ENCODE peak calls at places on chromosomes 4 and X, in nine cellular contexts. B, U, F, A, M, N, S, G and T are unnamed samples.

GRCh38 chr4:101843054-101843453 is 52.5 kb downstream of the BANK1 start:
- DNase-seq in G (no peak), M (no peak), A (no peak), S (no peak), B (no peak), U (no peak), F (no peak), N (no peak), T (no peak)

GRCh38 chr4:53463340-53463739 is 85.9 kb downstream of the FIP1L1 start:
- DNase-seq in U (no peak), A (no peak), M (no peak), N (no peak), G (no peak), F (no peak), S (no peak), B (no peak), T (no peak)

GRCh38 chrX:134025986-134026731 is 40.8 kb upstream of the GPC3 start:
- DNase-seq in S (no peak), U (no peak), A (no peak), M (no peak), N (no peak), F (no peak), B (no peak), G (no peak), T (no peak)

GRCh38 chr4:168453146-168453545 is 27.1 kb downstream of the DDX60L start:
- DNase-seq in N (no peak), S (no peak), U (no peak), F (no peak), M (no peak), G (no peak), A (no peak), B (no peak), T (no peak)

GRCh38 chrX:44462851-44463250 is 79.8 kb downstream of the FUNDC1 start:
- DNase-seq in N (peak; percentile 10), F (no peak), S (no peak), B (no peak), U (no peak), A (peak; percentile 4), G (no peak), M (peak; percentile 15), T (no peak)

GRCh38 chr4:83454626-83455025 is 997 bp downstream of the HELQ start:
- DNase-seq in B (peak; percentile 1), M (peak; percentile 20), G (no peak), F (no peak), A (peak; percentile 31), S (no peak), N (peak; percentile 36), U (no peak), T (no peak)

GRCh38 chr4:76960014-76960413 is 10.5 kb downstream of the SEPTIN11 start:
- DNase-seq in S (no peak), N (peak; percentile 46), G (no peak), M (no peak), B (no peak), A (no peak), U (no peak), F (no peak), T (no peak)

GRCh38 chr4:99887837-99888236 is 6.4 kb downstream of the LAMTOR3 start:
- DNase-seq in F (no peak), A (peak; percentile 25), B (no peak), S (no peak), M (peak; percentile 37), G (no peak), N (peak; percentile 62), U (no peak), T (no peak)

GRCh38 chr4:10460313-10461047 is 3.3 kb upstream of the ZNF518B start:
- DNase-seq in M (no peak), N (no peak), F (no peak), U (no peak), G (no peak), B (peak; percentile 14), S (no peak), A (no peak), T (no peak)

GRCh38 chr4:184573701-184574100 is 75.5 kb downstream of the CASP3 start:
- DNase-seq in G (no peak), F (no peak), N (peak; percentile 10), A (no peak), U (no peak), S (no peak), B (no peak), M (peak; percentile 7), T (no peak)

GRCh38 chrX:132737743-132738142 is 220.7 kb downstream of the HS6ST2 start:
- DNase-seq in A (no peak), G (no peak), B (peak; percentile 38), M (no peak), S (no peak), U (no peak), N (no peak), F (no peak), T (no peak)

GRCh38 chrX:44245730-44246129 is 97.7 kb downstream of the EFHC2 start:
- DNase-seq in A (no peak), B (no peak), G (no peak), F (no peak), M (no peak), N (no peak), S (no peak), U (no peak), T (no peak)

GRCh38 chr4:16682996-16683395 is 215.4 kb downstream of the LDB2 start:
- DNase-seq in G (no peak), N (no peak), U (no peak), F (no peak), M (peak; percentile 70), S (no peak), B (no peak), A (peak; percentile 65), T (no peak)

GRCh38 chr4:163107754-163108153 is 58.9 kb downstream of the NAF1 start:
- DNase-seq in G (no peak), M (peak; percentile 51), N (peak; percentile 53), A (peak; percentile 28), B (peak; percentile 2), F (no peak), U (no peak), S (no peak), T (no peak)

GRCh38 chrX:106300656-106301055 is 132.6 kb downstream of the PWWP3B start:
- DNase-seq in S (no peak), N (no peak), A (no peak), F (no peak), G (no peak), U (no peak), B (peak; percentile 81), M (no peak), T (no peak)

GRCh38 chrX:48022740-48023139 is 16.0 kb downstream of the SPACA5 start:
- DNase-seq in S (no peak), M (no peak), N (no peak), G (no peak), U (no peak), F (no peak), A (peak; percentile 16), B (no peak), T (no peak)
- H3K4me3 ChIP-seq in S (no peak overlapping the region), M (no peak overlapping the region), N (no peak overlapping the region), G (no peak overlapping the region), U (no peak overlapping the region), F (no peak overlapping the region), A (no peak overlapping the region), B (no peak overlapping the region), T (no peak overlapping the region)

GRCh38 chrX:68369559-68369958 is 63.7 kb downstream of the OPHN1 start:
- DNase-seq in A (no peak), U (no peak), B (no peak), N (no peak), F (no peak), M (no peak), G (no peak), S (no peak), T (no peak)
- TF ChIP-seq CTCF in A (no peak), U (no peak), B (no peak), N (no peak), F (no peak), M (no peak), G (no peak), S (no peak), T (no peak)

GRCh38 chr4:61201562-61202099 is 1.5 kb downstream of the ADGRL3 start:
- DNase-seq in S (no peak), N (peak; percentile 19), U (no peak), G (no peak), B (peak; percentile 32), M (peak; percentile 2), A (peak; percentile 4), F (peak; percentile 9), T (no peak)
- H3K4me3 ChIP-seq in S (peak overlapping the region; percentile 60), N (peak overlapping the region; percentile 72), U (peak overlapping the region; percentile 66), G (no peak overlapping the region), B (peak overlapping the region; percentile 58), M (peak overlapping the region; percentile 62), A (peak overlapping the region; percentile 73), F (peak overlapping the region; percentile 65), T (peak overlapping the region; percentile 41)

GRCh38 chr4:138010639-138011038 is 231.5 kb downstream of the SLC7A11 start:
- DNase-seq in F (no peak), A (no peak), M (no peak), S (no peak), N (no peak), B (no peak), G (no peak), U (no peak), T (no peak)

GRCh38 chr4:138003248-138003647 is 238.9 kb downstream of the SLC7A11 start:
- DNase-seq in B (no peak), U (no peak), M (no peak), A (peak; percentile 32), F (no peak), G (no peak), S (no peak), N (peak; percentile 32), T (no peak)

GRCh38 chr4:138005486-138005885 is 236.7 kb downstream of the SLC7A11 start:
- DNase-seq in S (no peak), U (no peak), M (no peak), N (peak; percentile 28), A (no peak), G (no peak), F (no peak), B (no peak), T (no peak)

GRCh38 chr4:138007572-138007971 is 234.6 kb downstream of the SLC7A11 start:
- DNase-seq in F (no peak), U (no peak), G (no peak), A (peak; percentile 10), M (peak; percentile 15), B (peak; percentile 6), N (peak; percentile 40), S (no peak), T (no peak)
- TF ChIP-seq CTCF in F (peak; percentile 54), U (no peak), G (peak; percentile 23), A (peak; percentile 58), M (peak; percentile 42), B (peak; percentile 43), N (peak; percentile 52), S (no peak), T (peak; percentile 33)

GRCh38 chrX:129823115-129823514 is 20.6 kb downstream of the ZDHHC9 start:
- DNase-seq in N (peak; percentile 66), U (no peak), G (no peak), A (peak; percentile 61), S (no peak), F (peak; percentile 49), M (peak; percentile 62), B (peak; percentile 12), T (no peak)
- H3K4me3 ChIP-seq in N (no peak overlapping the region), U (no peak overlapping the region), G (no peak overlapping the region), A (no peak overlapping the region), S (no peak overlapping the region), F (no peak overlapping the region), M (no peak overlapping the region), B (no peak overlapping the region), T (no peak overlapping the region)